ENCODE peak calls at places on chromosomes 3 and 15, in six cellular contexts. K is IMR-90; G is astrocyte of the spinal cord; I is CD4-positive, CD25-positive, alpha-beta regulatory T cell; R is fibroblast of the aortic adventitia; Q is hepatocyte. N is an unnamed sample.

GRCh38 chr3:130850044-130850797 is 43.7 kb upstream of the ATP2C1 start:
- DNase-seq in K (peak), G (peak), I (peak), R (peak), Q (peak), N (peak)

GRCh38 chr3:87167634-87168456 is 59.3 kb upstream of the CHMP2B start:
- DNase-seq in K (peak), G (peak), I (no peak), R (peak), Q (peak), N (peak)

GRCh38 chr3:24661060-24661459 is 166.4 kb upstream of the THRB start:
- DNase-seq in K (no peak), G (no peak), I (no peak), R (no peak), Q (no peak), N (no peak)

GRCh38 chr3:9214599-9214998 is 34.8 kb downstream of the SRGAP3 start:
- DNase-seq in K (peak), G (peak), I (no peak), R (peak), Q (no peak), N (peak)

GRCh38 chr15:66573719-66574641 is 8.2 kb upstream of the LCTL start:
- DNase-seq in K (peak), G (peak), I (no peak), R (peak), Q (no peak), N (no peak)

GRCh38 chr3:150407051-150407817 is 864 bp upstream of the TSC22D2 start:
- DNase-seq in K (peak), G (no peak), I (no peak), R (peak), Q (peak), N (no peak)

GRCh38 chr3:8882171-8882593 is 81.1 kb downstream of the RAD18 start:
- DNase-seq in K (no peak), G (no peak), I (no peak), R (no peak), Q (no peak), N (no peak)

GRCh38 chr15:40855706-40856234 is 11.9 kb downstream of the SPINT1 start:
- DNase-seq in K (no peak), G (no peak), I (no peak), R (no peak), Q (no peak), N (no peak)

GRCh38 chr3:151871639-151872468 is 1.6 kb upstream of the SUCNR1 start:
- DNase-seq in K (no peak), G (no peak), I (no peak), R (no peak), Q (no peak), N (no peak)

GRCh38 chr3:109731639-109732473 is 394.5 kb upstream of the DPPA4 start:
- DNase-seq in K (peak), G (peak), I (peak), R (peak), Q (peak), N (peak)

GRCh38 chr3:191280111-191280510 is 49.1 kb upstream of the CCDC50 start:
- DNase-seq in K (no peak), G (no peak), I (no peak), R (no peak), Q (no peak), N (no peak)

GRCh38 chr3:170108955-170109354 is 71.2 kb downstream of the GPR160 start:
- DNase-seq in K (no peak), G (no peak), I (no peak), R (no peak), Q (no peak), N (no peak)

GRCh38 chr3:29281265-29282228 is 676 bp downstream of the RBMS3 start:
- DNase-seq in K (peak), G (peak), I (no peak), R (peak), Q (peak), N (no peak)

GRCh38 chr3:111739241-111739952 is 119.7 kb upstream of the PHLDB2 start:
- DNase-seq in K (peak), G (peak), I (no peak), R (peak), Q (no peak), N (no peak)

GRCh38 chr3:4751057-4752051 is 227.9 kb upstream of the BHLHE40 start:
- DNase-seq in K (peak), G (peak), I (no peak), R (peak), Q (peak), N (peak)

GRCh38 chr3:73148653-73149052 is 87.2 kb downstream of the EBLN2 start:
- DNase-seq in K (no peak), G (no peak), I (no peak), R (peak), Q (peak), N (no peak)

GRCh38 chr3:171682743-171683142 is 127.5 kb downstream of the PLD1 start:
- DNase-seq in K (no peak), G (no peak), I (no peak), R (no peak), Q (no peak), N (no peak)

GRCh38 chr3:194080913-194081800 is 54.8 kb upstream of the HES1 start:
- DNase-seq in K (no peak), G (no peak), I (no peak), R (no peak), Q (no peak), N (no peak)

GRCh38 chr15:100929641-100930042 is 10.5 kb downstream of the LRRK1 start:
- DNase-seq in K (no peak), G (peak), I (no peak), R (no peak), Q (no peak), N (no peak)

GRCh38 chr3:27532931-27533607 is 48.9 kb upstream of the SLC4A7 start:
- DNase-seq in K (peak), G (peak), I (no peak), R (peak), Q (no peak), N (no peak)

GRCh38 chr15:34603095-34603494 is 19.6 kb upstream of the GOLGA8B start:
- DNase-seq in K (peak), G (no peak), I (no peak), R (no peak), Q (no peak), N (no peak)

GRCh38 chr3:100277255-100277800 is 16.5 kb downstream of the TBC1D23 start:
- DNase-seq in K (peak), G (peak), I (no peak), R (no peak), Q (no peak), N (no peak)

GRCh38 chr15:101437618-101438481 is 51.7 kb downstream of the PCSK6 start:
- DNase-seq in K (no peak), G (no peak), I (no peak), R (no peak), Q (no peak), N (no peak)

GRCh38 chr3:5274116-5274515 is 86.6 kb downstream of the EDEM1 start:
- DNase-seq in K (no peak), G (no peak), I (no peak), R (no peak), Q (no peak), N (no peak)

GRCh38 chr15:67228286-67228685 is 26.2 kb downstream of the AAGAB start:
- DNase-seq in K (no peak), G (no peak), I (no peak), R (no peak), Q (no peak), N (no peak)

GRCh38 chr3:72337480-72337855 is 510.8 kb downstream of the SHQ1 start:
- DNase-seq in K (no peak), G (no peak), I (no peak), R (no peak), Q (no peak), N (no peak)

GRCh38 chr15:66682865-66683264 is 19.2 kb upstream of the SMAD6 start:
- DNase-seq in K (peak), G (peak), I (no peak), R (peak), Q (no peak), N (no peak)

GRCh38 chr15:56608140-56608778 is 125.0 kb downstream of the ZNF280D start:
- DNase-seq in K (peak), G (peak), I (no peak), R (no peak), Q (no peak), N (no peak)

GRCh38 chr3:40616420-40616819 is 91.7 kb downstream of the ZNF621 start:
- DNase-seq in K (no peak), G (no peak), I (no peak), R (no peak), Q (no peak), N (no peak)

GRCh38 chr3:197088370-197088769 is 58.8 kb upstream of the MELTF start:
- DNase-seq in K (no peak), G (no peak), I (no peak), R (no peak), Q (no peak), N (no peak)

GRCh38 chr3:99128740-99129505 is 227.4 kb upstream of the DCBLD2 start:
- DNase-seq in K (peak), G (peak), I (no peak), R (peak), Q (no peak), N (peak)

GRCh38 chr3:113219605-113220300 is 8.4 kb downstream of the BOC start:
- DNase-seq in K (no peak), G (no peak), I (no peak), R (no peak), Q (no peak), N (no peak)
- H3K4me3 ChIP-seq in K (no peak), G (no peak), I (no peak), R (no peak), Q (no peak), N (no peak)

GRCh38 chr3:62238431-62238830 is 134.9 kb downstream of the FEZF2 start:
- DNase-seq in K (no peak), G (no peak), I (no peak), R (no peak), Q (no peak), N (no peak)
- H3K4me3 ChIP-seq in K (no peak), G (no peak), I (no peak), R (no peak), Q (no peak), N (no peak)

GRCh38 chr3:13022348-13023250 is 50.6 kb downstream of the IQSEC1 start:
- DNase-seq in K (peak), G (peak), I (no peak), R (peak), Q (peak), N (peak)
- H3K4me3 ChIP-seq in K (no peak), G (peak), I (no peak), R (peak), Q (no peak), N (peak)

DNA sequence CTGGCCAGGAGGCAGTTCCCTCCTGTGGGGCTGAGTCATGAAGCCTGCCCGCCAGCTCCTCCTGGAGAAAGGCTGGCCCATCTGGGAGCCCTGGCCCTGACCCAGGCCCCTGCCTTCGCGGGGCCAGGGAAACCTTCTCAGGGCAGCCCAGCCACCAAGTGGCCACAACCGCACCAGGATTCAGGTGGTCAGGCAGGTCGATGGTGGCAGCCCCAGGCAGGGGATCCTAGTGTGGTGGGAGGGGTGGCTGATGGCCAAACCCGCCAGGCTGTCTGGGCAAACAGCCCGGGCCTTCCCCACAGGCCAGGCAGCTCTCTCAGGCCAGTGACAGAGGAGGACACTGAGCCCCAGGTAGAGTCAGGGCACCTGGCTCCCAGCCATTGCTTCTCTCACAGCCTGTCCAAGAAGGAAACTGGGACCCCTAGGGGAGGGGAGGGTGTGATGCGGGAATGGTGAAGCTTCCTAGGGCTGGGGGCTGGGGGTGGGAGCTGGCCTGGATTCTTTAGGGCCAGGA is 1.2 kb downstream of the TWF2 start:
- DNase-seq in K (peak), G (peak), I (no peak), R (peak), Q (peak), N (peak)
- H3K4me3 ChIP-seq in K (peak), G (peak), I (peak), R (peak), Q (no peak), N (peak)

DNA sequence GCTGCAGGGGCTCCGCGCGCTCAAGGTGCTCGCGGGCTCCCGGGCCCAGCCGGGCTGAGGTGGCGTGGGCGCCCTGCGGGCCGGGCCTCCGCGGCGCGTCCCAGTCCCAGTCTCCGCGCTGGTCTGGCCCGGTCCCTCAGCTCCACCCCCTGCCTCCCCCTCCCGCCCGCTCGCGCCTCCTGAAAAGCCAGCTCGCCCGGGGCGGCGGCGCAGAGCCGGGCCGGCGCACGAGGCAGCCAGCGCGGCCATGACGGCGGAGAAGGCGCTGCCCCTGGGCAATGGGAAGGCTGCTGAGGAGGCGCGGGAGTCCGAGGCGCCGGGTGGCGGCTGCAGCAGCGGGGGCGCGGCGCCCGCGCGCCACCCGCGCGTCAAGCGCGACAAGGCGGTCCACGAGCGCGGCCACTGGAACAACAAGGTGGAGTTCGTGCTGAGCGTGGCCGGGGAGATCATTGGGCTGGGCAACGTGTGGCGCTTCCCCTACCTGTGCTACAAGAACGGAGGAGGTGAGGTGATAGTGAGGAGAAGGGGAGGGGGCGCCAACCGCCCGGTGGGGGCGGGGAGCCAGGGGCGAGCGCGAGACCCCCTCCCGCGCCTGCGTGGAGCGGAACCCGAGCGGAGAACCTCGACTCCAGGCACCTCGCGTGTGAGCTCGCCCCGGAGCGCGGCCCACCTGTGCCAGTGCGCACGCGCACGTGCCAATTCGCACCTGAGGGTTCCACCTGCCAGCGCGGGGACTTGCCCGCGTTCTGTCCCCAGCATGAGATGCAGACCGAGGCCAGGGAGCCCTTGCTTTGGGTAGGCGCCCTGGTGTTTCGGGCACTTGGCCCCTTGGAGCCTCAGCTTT is at the start of gene SLC6A11:
- DNase-seq in K (no peak), G (no peak), I (no peak), R (no peak), Q (peak), N (no peak)
- H3K4me3 ChIP-seq in K (no peak), G (no peak), I (no peak), R (no peak), Q (no peak), N (no peak)

DNA sequence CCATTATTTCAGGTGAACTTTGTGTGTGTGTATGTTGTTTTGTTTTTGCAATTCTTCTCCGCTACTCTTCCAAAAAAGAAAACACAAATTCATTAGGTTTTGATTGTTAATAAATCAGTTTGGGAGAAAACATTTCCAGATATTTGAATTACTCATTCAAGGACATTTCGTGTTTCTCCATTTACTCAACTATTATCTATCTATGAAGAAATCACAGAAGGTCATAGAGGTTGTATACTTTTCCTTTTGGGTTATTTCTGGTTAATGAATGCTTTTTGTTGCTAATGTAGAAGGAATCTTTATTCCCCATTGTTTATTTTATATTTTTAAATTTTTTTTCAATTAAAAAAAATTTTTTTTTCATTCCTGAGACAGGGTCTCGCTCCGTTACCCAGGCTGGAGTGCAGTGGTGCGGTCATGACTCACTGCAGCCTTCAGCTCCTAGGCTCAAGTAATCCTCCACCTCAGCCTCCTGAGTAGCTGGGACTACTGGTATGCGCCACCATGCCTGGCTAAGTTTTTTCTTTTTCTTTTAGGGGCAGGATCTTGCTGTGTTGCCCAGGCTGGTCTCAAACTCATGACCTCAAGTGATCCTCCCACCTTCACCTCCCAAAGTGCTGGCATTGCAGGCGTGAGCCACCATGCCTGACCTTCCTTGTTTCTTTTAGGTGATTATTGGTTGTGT is 28.4 kb downstream of the IGF1R start:
- DNase-seq in K (no peak), G (no peak), I (no peak), R (no peak), Q (no peak), N (no peak)
- H3K4me3 ChIP-seq in K (no peak), G (no peak), I (no peak), R (no peak), Q (no peak), N (no peak)

GRCh38 chr15:26235148-26235769 is 372.1 kb upstream of the ATP10A start:
- DNase-seq in K (no peak), G (no peak), I (no peak), R (no peak), Q (no peak), N (no peak)
- H3K4me3 ChIP-seq in K (no peak), G (no peak), I (no peak), R (no peak), Q (no peak), N (no peak)